ENCODE peak calls at places on chromosomes 12 and 14, in six cellular contexts. P is HCT116, Y is brain microvascular endothelial cell, B is Panc1, S is neural crest cell, I is fibroblast of lung. G is an unnamed sample.

GRCh38 chr12:120658286-120659150 is 18.1 kb downstream of the CABP1 start:
- DNase-seq in P (no peak), Y (no peak), B (no peak), S (no peak), I (no peak), G (no peak)

GRCh38 chr12:19223695-19224094 is 94.2 kb downstream of the PLEKHA5 start:
- DNase-seq in P (no peak), Y (peak), B (no peak), S (no peak), I (peak), G (no peak)

GRCh38 chr12:27967551-27968054 is 4.9 kb downstream of the PTHLH start:
- DNase-seq in P (no peak), Y (no peak), B (no peak), S (no peak), I (peak), G (no peak)

GRCh38 chr12:29889737-29890136 is 106.0 kb upstream of the TMTC1 start:
- DNase-seq in P (peak), Y (peak), B (no peak), S (peak), I (peak), G (peak)

GRCh38 chr14:96634896-96635295 is 132.7 kb downstream of the PAPOLA start:
- DNase-seq in P (no peak), Y (no peak), B (no peak), S (no peak), I (no peak), G (no peak)

GRCh38 chr12:104852102-104852501 is 106.0 kb downstream of the SLC41A2 start:
- DNase-seq in P (no peak), Y (no peak), B (no peak), S (no peak), I (no peak), G (no peak)

GRCh38 chr12:125079943-125080645 is 14.9 kb downstream of the AACS start:
- DNase-seq in P (no peak), Y (no peak), B (no peak), S (no peak), I (no peak), G (no peak)

GRCh38 chr12:69059465-69060457 is 126.8 kb upstream of the CPM start:
- DNase-seq in P (peak), Y (peak), B (peak), S (no peak), I (peak), G (no peak)

GRCh38 chr12:131803995-131804521 is 24.1 kb upstream of the MMP17 start:
- DNase-seq in P (no peak), Y (peak), B (no peak), S (no peak), I (peak), G (peak)

GRCh38 chr12:2317819-2318218 is 265.0 kb downstream of the CACNA1C start:
- DNase-seq in P (no peak), Y (no peak), B (no peak), S (no peak), I (no peak), G (no peak)

GRCh38 chr14:75273272-75274044 is 5.2 kb upstream of the FOS start:
- DNase-seq in P (no peak), Y (peak), B (no peak), S (no peak), I (peak), G (no peak)

GRCh38 chr14:50944647-50945413 is 547 bp upstream of the PYGL start:
- DNase-seq in P (peak), Y (no peak), B (no peak), S (no peak), I (peak), G (no peak)

GRCh38 chr12:109735825-109736551 is 22.4 kb downstream of the FAM222A start:
- DNase-seq in P (no peak), Y (no peak), B (no peak), S (no peak), I (no peak), G (peak)

GRCh38 chr12:104462931-104463339 is 6.2 kb downstream of the CHST11 start:
- DNase-seq in P (no peak), Y (no peak), B (no peak), S (no peak), I (no peak), G (no peak)

GRCh38 chr14:102370305-102370809 is 7.6 kb downstream of the TECPR2 start:
- DNase-seq in P (no peak), Y (no peak), B (no peak), S (no peak), I (no peak), G (no peak)

GRCh38 chr14:97866664-97867063 is 1069.5 kb downstream of the VRK1 start:
- DNase-seq in P (no peak), Y (no peak), B (no peak), S (no peak), I (no peak), G (no peak)

GRCh38 chr12:1576410-1577240 is 17.8 kb downstream of the FBXL14 start:
- DNase-seq in P (no peak), Y (peak), B (no peak), S (no peak), I (peak), G (peak)

GRCh38 chr14:50061664-50062437 is 54.5 kb downstream of the VCPKMT start:
- DNase-seq in P (no peak), Y (no peak), B (no peak), S (no peak), I (peak), G (peak)

GRCh38 chr12:53096761-53097160 is 706 bp upstream of the IGFBP6 start:
- DNase-seq in P (no peak), Y (no peak), B (no peak), S (no peak), I (no peak), G (no peak)

GRCh38 chr12:27615331-27615891 is 80.8 kb upstream of the REP15 start:
- DNase-seq in P (peak), Y (no peak), B (no peak), S (no peak), I (peak), G (no peak)

GRCh38 chr12:95216704-95217376 is 427 bp downstream of the FGD6 start:
- DNase-seq in P (no peak), Y (no peak), B (no peak), S (no peak), I (no peak), G (no peak)

GRCh38 chr12:53695148-53696138 is 19.6 kb upstream of the ATP5MC2 start:
- DNase-seq in P (peak), Y (peak), B (no peak), S (peak), I (peak), G (peak)

GRCh38 chr12:32566663-32567634 is 112.2 kb upstream of the DNM1L start:
- DNase-seq in P (no peak), Y (peak), B (no peak), S (no peak), I (peak), G (no peak)

GRCh38 chr12:3249081-3249800 is 172.1 kb downstream of the TSPAN9 start:
- DNase-seq in P (no peak), Y (no peak), B (no peak), S (no peak), I (no peak), G (no peak)

GRCh38 chr12:131082795-131083194 is 129.1 kb downstream of the ADGRD1 start:
- DNase-seq in P (no peak), Y (no peak), B (no peak), S (no peak), I (no peak), G (no peak)

GRCh38 chr14:85063747-85064146 is 466.2 kb upstream of the FLRT2 start:
- DNase-seq in P (no peak), Y (no peak), B (no peak), S (no peak), I (no peak), G (no peak)

GRCh38 chr12:7433276-7433822 is 10.6 kb downstream of the CD163L1 start:
- DNase-seq in P (peak), Y (peak), B (no peak), S (no peak), I (peak), G (no peak)

GRCh38 chr14:79473676-79474075 is 737.6 kb downstream of the DIO2 start:
- DNase-seq in P (no peak), Y (no peak), B (no peak), S (no peak), I (no peak), G (no peak)

GRCh38 chr14:91154851-91155625 is 41.2 kb downstream of the DGLUCY start:
- DNase-seq in P (peak), Y (peak), B (no peak), S (no peak), I (peak), G (peak)

GRCh38 chr12:76237086-76237701 is 111.0 kb downstream of the BBS10 start:
- DNase-seq in P (no peak), Y (no peak), B (no peak), S (no peak), I (no peak), G (no peak)

GRCh38 chr12:9799961-9800360 is 27.3 kb upstream of the KLRF1 start:
- DNase-seq in P (no peak), Y (no peak), B (no peak), S (no peak), I (no peak), G (no peak)

GRCh38 chr14:70919774-70920173 is 12.5 kb downstream of the PCNX1 start:
- DNase-seq in P (no peak), Y (peak), B (no peak), S (no peak), I (peak), G (no peak)

GRCh38 chr14:68392393-68393085 is 400.3 kb downstream of the ZFP36L1 start:
- DNase-seq in P (no peak), Y (no peak), B (no peak), S (no peak), I (no peak), G (no peak)

GRCh38 chr14:91114079-91115065 is 499 bp downstream of the DGLUCY start:
- DNase-seq in P (peak), Y (peak), B (peak), S (peak), I (peak), G (peak)

GRCh38 chr14:59189281-59189821 is 884 bp downstream of the DAAM1 start:
- DNase-seq in P (no peak), Y (peak), B (no peak), S (peak), I (peak), G (no peak)

GRCh38 chr12:92582466-92582865 is 120.3 kb upstream of the PLEKHG7 start:
- DNase-seq in P (no peak), Y (no peak), B (no peak), S (no peak), I (no peak), G (no peak)

GRCh38 chr12:66393890-66394289 is 91.6 kb downstream of the HELB start:
- DNase-seq in P (no peak), Y (no peak), B (no peak), S (no peak), I (no peak), G (no peak)

GRCh38 chr14:55571125-55571889 is 8.7 kb upstream of the KTN1 start:
- DNase-seq in P (no peak), Y (no peak), B (no peak), S (no peak), I (no peak), G (no peak)

DNA sequence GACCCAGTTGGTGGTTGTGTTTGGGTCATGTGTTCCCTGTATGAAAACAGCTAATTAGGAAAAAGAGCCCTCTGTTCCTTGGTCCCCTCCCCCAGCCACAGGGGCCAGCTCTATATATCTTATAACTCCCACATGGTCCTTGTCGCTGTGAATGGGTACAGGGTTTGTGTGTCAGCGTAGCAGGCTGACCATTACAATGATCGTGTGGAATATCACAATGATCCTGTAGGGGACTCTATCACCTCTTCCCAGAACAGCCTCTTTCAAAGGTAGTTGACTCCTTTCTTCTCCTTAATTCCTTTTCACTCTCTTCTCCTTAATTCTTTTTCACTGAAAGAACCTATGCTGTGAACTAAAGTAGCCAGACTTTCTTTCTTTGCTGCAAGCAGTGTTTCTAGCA is 51.6 kb upstream of the RIC8B start:
- DNase-seq in P (no peak), Y (no peak), B (no peak), S (no peak), I (no peak), G (no peak)
- TF ChIP-seq CTCF in P (peak), Y (peak), B (peak), S (no peak), I (no peak), G (no peak)

DNA sequence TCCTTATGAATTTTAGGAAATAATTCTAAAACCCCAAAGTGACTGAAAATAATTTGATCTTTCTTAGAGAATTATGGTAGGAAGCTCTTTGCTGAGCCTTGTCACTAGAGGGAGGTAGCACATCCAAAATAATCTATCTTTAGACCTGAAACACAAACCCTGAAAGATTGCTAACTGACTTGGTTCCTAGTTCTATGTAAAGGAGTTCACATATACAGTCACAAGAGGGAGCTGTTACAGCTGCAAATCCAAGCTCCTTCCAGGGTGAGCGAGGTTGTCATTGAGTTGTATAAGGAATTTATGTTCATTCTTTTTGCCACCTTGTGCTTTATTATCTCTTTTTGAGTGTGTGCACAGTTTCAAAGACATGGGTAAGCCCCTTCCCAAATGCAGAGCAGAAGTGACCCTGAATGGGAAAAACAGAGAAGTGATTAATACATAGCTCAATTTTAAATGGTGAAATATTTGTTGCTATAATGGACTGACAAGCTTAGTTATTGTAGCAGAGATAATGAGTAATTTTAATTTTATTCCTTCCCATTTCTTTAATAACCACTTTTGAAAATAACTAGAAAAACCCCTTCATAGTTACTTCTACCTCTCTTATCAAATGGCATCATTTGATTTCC is 387.9 kb downstream of the DAD1 start:
- DNase-seq in P (peak), Y (peak), B (peak), S (no peak), I (peak), G (peak)
- TF ChIP-seq CTCF in P (peak), Y (peak), B (peak), S (peak), I (peak), G (peak)

DNA sequence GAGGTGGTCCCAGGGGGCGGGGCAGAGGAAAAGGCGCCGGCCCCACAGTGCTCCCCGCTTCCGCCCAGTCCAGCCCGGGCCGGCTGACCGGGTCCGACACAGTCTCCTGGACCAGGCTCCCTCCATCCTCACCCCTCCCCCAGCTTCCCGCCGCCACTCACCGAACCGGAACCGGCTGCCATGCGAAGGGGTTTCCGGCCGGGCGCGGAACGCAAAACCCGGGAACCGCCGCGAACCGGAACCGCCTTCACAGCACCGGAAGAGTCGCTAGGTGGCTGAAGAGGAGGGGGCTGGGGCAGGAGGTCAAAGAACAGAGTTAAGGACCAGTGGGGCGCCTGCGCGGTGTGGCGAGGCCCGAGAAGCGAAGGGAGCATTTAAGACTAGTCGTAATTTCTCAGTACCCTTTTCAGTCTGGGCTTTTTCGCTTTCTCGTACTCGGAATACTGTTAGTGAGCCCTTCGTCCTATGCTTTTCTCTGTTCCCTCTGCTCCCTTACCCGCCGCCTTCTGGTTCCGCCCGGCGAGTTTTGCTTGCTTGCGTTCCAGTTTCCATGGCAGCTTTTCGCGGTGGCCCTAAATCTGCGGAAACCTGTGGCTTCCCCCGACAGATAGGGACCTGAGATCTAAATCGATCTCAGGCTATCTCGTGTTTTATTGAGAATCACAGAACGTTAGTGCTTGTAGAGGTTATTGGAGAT is at the start of gene SENP1:
- DNase-seq in P (peak), Y (peak), B (peak), S (peak), I (peak), G (peak)
- TF ChIP-seq CTCF in P (no peak), Y (peak), B (no peak), S (peak), I (peak), G (no peak)

DNA sequence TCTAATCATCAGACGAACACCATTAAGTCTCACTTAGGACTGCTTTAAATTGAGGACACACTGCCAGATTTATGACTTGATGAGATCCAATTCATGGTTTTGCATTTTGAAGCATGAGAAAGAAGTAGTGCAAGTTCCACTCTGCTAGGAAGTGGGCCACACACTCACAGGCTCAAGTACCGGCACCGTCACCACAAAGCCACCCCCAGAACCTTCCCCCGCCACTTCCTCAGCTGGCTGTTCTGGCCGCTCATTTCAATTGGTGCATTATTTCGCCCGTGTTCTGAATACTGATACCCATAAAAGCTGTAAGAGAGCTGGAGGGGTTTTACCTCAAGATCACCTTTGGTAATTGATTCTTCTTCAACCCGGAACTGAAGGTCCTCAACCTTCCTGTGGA is 70.1 kb downstream of the CLIP1 start:
- DNase-seq in P (no peak), Y (no peak), B (no peak), S (no peak), I (no peak), G (no peak)
- TF ChIP-seq CTCF in P (no peak), Y (no peak), B (no peak), S (no peak), I (no peak), G (no peak)

GRCh38 chr12:88035271-88035906 is 6.2 kb upstream of the C12orf50 start:
- DNase-seq in P (peak), Y (peak), B (peak), S (peak), I (peak), G (peak)
- TF ChIP-seq CTCF in P (no peak), Y (no peak), B (no peak), S (no peak), I (no peak), G (no peak)